ENCODE peak calls at places on chromosome 9, in four cellular contexts. G is tibial artery, O is fibroblast of lung, X is brain microvascular endothelial cell. I is an unnamed sample.

GRCh38 chr9:112757300-112757883 is 6.8 kb downstream of the SNX30 start:
- DNase-seq in O (peak; percentile 41), G (no peak), X (no peak), I (no peak)

GRCh38 chr9:108708448-108708847 is 147.3 kb downstream of the ACTL7B start:
- DNase-seq in O (no peak), X (no peak), G (no peak), I (no peak)

GRCh38 chr9:71984388-71985069 is 73.1 kb downstream of the C9orf85 start:
- DNase-seq in O (peak; percentile 69), G (no peak), X (peak; percentile 59), I (peak; percentile 75)

GRCh38 chr9:106632621-106633020 is 230.3 kb upstream of the ZNF462 start:
- DNase-seq in O (no peak), G (no peak), X (no peak), I (no peak)

GRCh38 chr9:125748511-125749099 is 1.4 kb downstream of the PBX3 start:
- DNase-seq in G (no peak), X (no peak), O (no peak), I (no peak)

GRCh38 chr9:33263936-33264472 is 504 bp downstream of the BAG1 start:
- DNase-seq in X (no peak), O (peak; percentile 25), G (peak; percentile 67), I (no peak)

GRCh38 chr9:114117996-114118830 is 19.1 kb upstream of the KIF12 start:
- DNase-seq in X (no peak), O (no peak), G (no peak), I (no peak)

GRCh38 chr9:134636142-134636507 is 5.5 kb upstream of the COL5A1 start:
- DNase-seq in X (no peak), G (peak; percentile 9), O (no peak), I (no peak)

GRCh38 chr9:114224247-114224610 is 68.9 kb downstream of the COL27A1 start:
- DNase-seq in X (peak; percentile 59), O (peak; percentile 43), G (no peak), I (no peak)

GRCh38 chr9:87849144-87849741 is 33.4 kb upstream of the SPATA31E1 start:
- DNase-seq in G (no peak), X (no peak), O (peak; percentile 27), I (no peak)

GRCh38 chr9:133933426-133934026 is 58.6 kb downstream of the VAV2 start:
- DNase-seq in G (no peak), X (no peak), O (no peak), I (no peak)

GRCh38 chr9:126357074-126357473 is 30.4 kb downstream of the MVB12B start:
- DNase-seq in G (no peak), X (no peak), O (no peak), I (no peak)

GRCh38 chr9:134046894-134047681 is 20.7 kb downstream of the BRD3 start:
- DNase-seq in O (no peak), G (no peak), X (no peak), I (no peak)

GRCh38 chr9:117411547-117411946 is 3.3 kb downstream of the ASTN2 start:
- DNase-seq in X (no peak), G (no peak), O (no peak), I (no peak)

GRCh38 chr9:130522233-130522808 is 57.1 kb upstream of the FUBP3 start:
- DNase-seq in X (no peak), G (no peak), O (no peak), I (no peak)

GRCh38 chr9:37693265-37693664 is 42.5 kb downstream of the FRMPD1 start:
- DNase-seq in X (no peak), G (no peak), O (peak; percentile 13), I (no peak)

GRCh38 chr9:10268500-10269485 is 344.0 kb downstream of the PTPRD start:
- DNase-seq in G (no peak), O (peak; percentile 66), X (peak; percentile 77), I (no peak)

GRCh38 chr9:132588098-132588497 is 5.7 kb downstream of the BARHL1 start:
- DNase-seq in O (no peak), X (no peak), G (no peak), I (no peak)

GRCh38 chr9:106994463-106994862 is 131.5 kb downstream of the ZNF462 start:
- DNase-seq in O (no peak), G (no peak), X (no peak), I (no peak)

GRCh38 chr9:132800038-132800648 is 77.9 kb downstream of the AK8 start:
- DNase-seq in X (peak; percentile 43), O (peak; percentile 66), G (peak; percentile 77), I (no peak)

GRCh38 chr9:110015759-110016158 is 192.2 kb downstream of the C9orf152 start:
- DNase-seq in O (peak; percentile 51), G (no peak), X (peak; percentile 87), I (no peak)

GRCh38 chr9:117494401-117495130 is 79.7 kb upstream of the ASTN2 start:
- DNase-seq in O (no peak), G (no peak), X (no peak), I (no peak)

GRCh38 chr9:73239868-73240267 is 88.2 kb downstream of the ANXA1 start:
- DNase-seq in O (no peak), G (no peak), X (no peak), I (no peak)

GRCh38 chr9:115117999-115118470 is at the start of gene TNC:
- DNase-seq in X (peak; percentile 52), O (peak; percentile 89), G (peak; percentile 64), I (no peak)

GRCh38 chr9:117587263-117587662 is 116.9 kb upstream of the TLR4 start:
- DNase-seq in O (no peak), X (no peak), G (no peak), I (no peak)

GRCh38 chr9:37953775-37954437 is 50.0 kb upstream of the SLC25A51 start:
- DNase-seq in X (peak; percentile 94), O (peak; percentile 97), G (no peak), I (no peak)

GRCh38 chr9:124698265-124698664 is 72.8 kb downstream of the NR6A1 start:
- DNase-seq in O (peak; percentile 11), X (peak; percentile 75), G (no peak), I (no peak)

GRCh38 chr9:4344946-4345345 is 45.1 kb upstream of the GLIS3 start:
- DNase-seq in X (no peak), G (no peak), O (no peak), I (no peak)

GRCh38 chr9:109050444-109050843 is 37.1 kb upstream of the CTNNAL1 start:
- DNase-seq in G (no peak), X (no peak), O (no peak), I (no peak)

GRCh38 chr9:1878817-1879216 is 136.3 kb upstream of the SMARCA2 start:
- DNase-seq in X (no peak), O (no peak), G (no peak), I (no peak)
- H3K27ac ChIP-seq in X (no peak overlapping the region), O (no peak overlapping the region), G (no peak overlapping the region), I (no peak overlapping the region)

DNA sequence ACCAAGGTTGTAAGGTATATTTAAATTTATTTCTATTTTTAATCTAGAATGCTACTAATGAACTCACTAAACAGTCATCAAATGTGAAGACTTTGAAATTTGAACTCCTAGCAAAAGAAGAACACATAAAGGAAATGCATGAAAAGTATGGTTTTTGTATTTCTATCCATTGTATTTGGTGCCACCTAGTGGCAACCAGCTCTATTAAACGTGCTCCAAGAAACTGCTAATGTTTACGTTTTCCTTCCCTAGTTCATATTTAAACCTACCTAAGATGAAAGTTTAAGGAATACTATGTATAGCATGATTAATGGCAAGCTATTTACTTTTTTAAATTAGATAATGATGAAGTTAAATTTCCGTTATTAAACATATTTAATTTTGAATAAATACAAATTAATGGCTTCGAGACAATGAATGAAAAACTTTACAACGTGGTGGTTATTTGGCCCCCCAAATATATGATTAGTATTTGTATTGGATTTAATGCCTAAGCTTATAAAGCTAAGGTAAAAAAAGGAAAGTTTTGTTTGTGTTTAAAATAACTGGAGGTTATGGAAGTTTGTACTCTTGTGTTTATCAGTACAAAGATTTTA is 115.9 kb upstream of the SH3GL2 start:
- DNase-seq in X (peak; percentile 45), G (peak; percentile 27), O (peak; percentile 81), I (no peak)
- H3K4me3 ChIP-seq in X (no peak overlapping the region), G (no peak overlapping the region), O (no peak overlapping the region), I (no peak overlapping the region)

GRCh38 chr9:18636781-18637180 is 162.8 kb downstream of the ADAMTSL1 start:
- DNase-seq in X (no peak), G (no peak), O (no peak), I (no peak)

GRCh38 chr9:18629136-18629535 is 155.2 kb downstream of the ADAMTSL1 start:
- DNase-seq in G (no peak), O (no peak), X (no peak), I (no peak)

GRCh38 chr9:18638448-18639249 is 164.7 kb downstream of the ADAMTSL1 start:
- DNase-seq in O (peak; percentile 83), G (no peak), X (no peak), I (no peak)

GRCh38 chr9:18632624-18633407 is 158.9 kb downstream of the ADAMTSL1 start:
- DNase-seq in O (peak; percentile 91), X (peak; percentile 90), G (peak; percentile 27), I (no peak)
- H3K27ac ChIP-seq in O (peak overlapping the region; percentile 43), X (peak overlapping the region; percentile 93), G (peak overlapping the region; percentile 49), I (peak overlapping the region; percentile 67)

GRCh38 chr9:137872296-137872695 is 5.3 kb upstream of the CACNA1B start:
- DNase-seq in O (no peak), X (no peak), G (no peak), I (no peak)

GRCh38 chr9:137866226-137867141 is 11.1 kb upstream of the CACNA1B start:
- DNase-seq in X (no peak), G (no peak), O (no peak), I (no peak)

GRCh38 chr9:137873858-137874363 is 3.7 kb upstream of the CACNA1B start:
- DNase-seq in X (no peak), O (no peak), G (no peak), I (no peak)

GRCh38 chr9:137873408-137873807 is 4.2 kb upstream of the CACNA1B start:
- DNase-seq in X (no peak), G (no peak), O (no peak), I (no peak)

GRCh38 chr9:137870432-137870831 is 7.2 kb upstream of the CACNA1B start:
- DNase-seq in O (no peak), X (no peak), G (no peak), I (no peak)
- H3K4me3 ChIP-seq in O (no peak overlapping the region), X (no peak overlapping the region), G (no peak overlapping the region), I (no peak overlapping the region)